ENCODE peak calls at places on chromosomes 13 and 19, in eight cellular contexts. Q is breast epithelium, D is uterus, N is heart left ventricle, M is Peyer's patch, R is lower leg skin, L is transverse colon, J is A549. F is an unnamed sample.

GRCh38 chr19:43814663-43815352 is 12.3 kb upstream of the ZNF283 start:
- DNase-seq in N (no peak), D (no peak), M (no peak), J (no peak), Q (no peak), R (no peak), L (no peak), F (no peak)

GRCh38 chr19:39325778-39326680 is 5.4 kb upstream of the LRFN1 start:
- DNase-seq in L (no peak), N (no peak), M (no peak), R (no peak), J (peak), D (no peak), Q (no peak), F (no peak)

GRCh38 chr13:113034451-113035208 is 65.6 kb downstream of the MCF2L start:
- DNase-seq in D (peak), M (no peak), N (peak), J (peak), L (peak), R (peak), Q (no peak), F (no peak)

GRCh38 chr19:48271531-48272151 is 1.8 kb downstream of the ZNF114 start:
- DNase-seq in Q (no peak), M (no peak), L (peak), D (peak), R (peak), J (peak), N (peak), F (no peak)

GRCh38 chr19:13024126-13024957 is 29.1 kb downstream of the NFIX start:
- DNase-seq in R (no peak), J (no peak), Q (no peak), D (peak), M (no peak), N (no peak), L (no peak), F (peak)

GRCh38 chr13:21014666-21015170 is 46.7 kb downstream of the LATS2 start:
- DNase-seq in R (no peak), L (no peak), D (peak), J (no peak), M (no peak), Q (no peak), N (peak), F (peak)

GRCh38 chr13:30421093-30422055 is 919 bp upstream of the UBE2L5 start:
- DNase-seq in R (peak), M (peak), J (peak), L (peak), D (peak), Q (peak), N (peak), F (peak)

GRCh38 chr19:11481777-11482383 is 1.0 kb upstream of the ELAVL3 start:
- DNase-seq in M (peak), N (peak), Q (no peak), L (peak), D (peak), J (peak), R (peak), F (peak)

GRCh38 chr19:39506944-39507714 is 7.8 kb upstream of the SELENOV start:
- DNase-seq in D (no peak), L (no peak), N (peak), Q (no peak), J (peak), M (peak), R (no peak), F (no peak)

GRCh38 chr19:56253737-56254136 is 18.8 kb upstream of the EDDM13 start:
- DNase-seq in Q (no peak), L (no peak), D (no peak), R (no peak), J (peak), M (no peak), N (no peak), F (no peak)

GRCh38 chr19:15641901-15642491 is 1.3 kb downstream of the CYP4F3 start:
- DNase-seq in D (no peak), N (no peak), L (no peak), M (no peak), Q (no peak), R (no peak), J (no peak), F (no peak)

GRCh38 chr19:5463959-5464358 is 8.7 kb downstream of the ZNRF4 start:
- DNase-seq in N (no peak), L (no peak), Q (no peak), R (no peak), J (no peak), M (no peak), D (no peak), F (no peak)

GRCh38 chr19:30393046-30393445 is 20.9 kb downstream of the ZNF536 start:
- DNase-seq in L (no peak), M (no peak), N (no peak), J (no peak), R (no peak), D (no peak), Q (no peak), F (no peak)

GRCh38 chr19:52689804-52690394 is 44.9 kb downstream of the ZNF611 start:
- DNase-seq in Q (peak), N (peak), R (peak), L (peak), J (no peak), D (peak), M (peak), F (peak)

GRCh38 chr13:113506025-113506685 is 15.6 kb upstream of the DCUN1D2 start:
- DNase-seq in R (no peak), N (no peak), D (no peak), L (no peak), J (no peak), M (no peak), Q (no peak), F (no peak)

GRCh38 chr13:28658796-28659610 is at the start of gene POMP:
- DNase-seq in M (peak), D (peak), R (peak), Q (peak), N (peak), J (peak), L (peak), F (peak)

GRCh38 chr13:28655566-28655965 is 3.4 kb upstream of the POMP start:
- DNase-seq in L (no peak), R (no peak), N (no peak), J (no peak), D (no peak), M (no peak), Q (no peak), F (no peak)

GRCh38 chr13:28657784-28658538 is 969 bp upstream of the POMP start:
- DNase-seq in R (no peak), Q (no peak), L (no peak), N (no peak), M (no peak), D (no peak), J (no peak), F (no peak)

GRCh38 chr13:28658539-28658795 is 463 bp upstream of the POMP start:
- DNase-seq in D (no peak), Q (no peak), N (no peak), M (no peak), R (no peak), J (no peak), L (no peak), F (no peak)

DNA sequence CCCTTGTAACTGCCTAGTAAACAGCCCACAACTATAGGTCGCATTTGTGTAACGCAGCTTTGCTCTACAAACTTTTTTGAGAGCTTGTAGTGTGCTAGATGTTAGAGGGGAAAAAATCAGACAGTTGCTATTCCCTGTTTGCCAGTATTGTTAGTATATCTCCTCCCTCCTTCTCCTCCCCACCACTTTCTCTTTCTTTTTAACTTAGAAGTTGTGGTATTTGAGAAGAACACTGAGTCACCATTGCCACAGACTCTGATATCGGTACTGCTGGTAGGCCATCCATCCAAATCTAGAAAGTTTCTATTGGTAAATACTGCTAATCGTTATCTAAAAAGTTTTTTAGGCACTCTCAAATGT is 661 bp downstream of the POMP start:
- DNase-seq in N (no peak), M (no peak), R (no peak), D (no peak), Q (no peak), L (no peak), J (no peak), F (no peak)
- TF ChIP-seq CTCF in N (no peak), M (no peak), R (no peak), D (no peak), Q (no peak), L (no peak), J (no peak), F (no peak)

GRCh38 chr19:46345157-46345556 is 1.7 kb upstream of the PPP5C start:
- DNase-seq in R (no peak), L (no peak), J (no peak), M (no peak), N (no peak), D (no peak), Q (no peak), F (no peak)

GRCh38 chr19:46347572-46347883 is 641 bp downstream of the PPP5C start:
- DNase-seq in L (no peak), M (no peak), N (no peak), J (no peak), R (no peak), Q (no peak), D (no peak), F (no peak)

GRCh38 chr19:46349311-46349993 is 2.6 kb downstream of the PPP5C start:
- DNase-seq in R (no peak), N (no peak), L (no peak), J (no peak), M (no peak), Q (no peak), D (no peak), F (no peak)

GRCh38 chr19:46347985-46348384 is 1.1 kb downstream of the PPP5C start:
- DNase-seq in D (no peak), J (no peak), R (no peak), M (no peak), Q (no peak), L (no peak), N (no peak), F (no peak)

DNA sequence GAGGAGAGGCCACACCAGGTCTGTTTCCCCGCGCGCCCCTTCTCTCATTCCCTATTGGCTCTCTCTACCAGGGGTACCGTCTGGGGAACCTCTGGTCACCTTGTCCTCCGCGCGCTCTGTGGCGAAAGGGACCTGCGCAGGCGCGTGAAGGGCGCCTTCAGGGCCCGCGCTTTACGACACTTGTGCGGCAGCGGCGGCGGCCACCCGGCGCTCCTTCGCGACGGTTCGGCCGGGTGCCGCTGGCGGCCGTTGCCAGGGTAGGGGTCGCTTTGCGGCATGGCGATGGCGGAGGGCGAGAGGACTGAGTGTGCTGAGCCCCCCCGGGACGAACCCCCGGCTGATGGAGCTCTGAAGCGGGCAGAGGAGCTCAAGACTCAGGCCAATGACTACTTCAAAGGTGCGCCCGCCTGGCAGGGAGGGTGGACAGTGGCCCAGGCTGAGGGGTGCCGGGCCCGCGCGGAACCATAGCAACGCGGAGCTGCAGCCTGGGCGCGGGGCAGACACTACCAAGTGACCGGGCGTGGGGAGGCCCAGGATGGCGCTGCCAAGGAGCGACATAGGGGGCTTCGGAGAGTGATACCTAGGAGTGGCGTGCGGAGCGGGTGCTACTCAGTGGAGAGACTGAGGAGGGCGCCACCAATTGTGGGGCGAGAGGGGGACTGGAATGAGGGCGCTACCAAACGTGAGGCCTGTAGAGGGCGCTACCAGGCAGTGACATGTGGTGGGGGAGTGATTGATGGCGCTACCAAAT is at the start of gene PPP5C:
- DNase-seq in M (peak), N (peak), J (peak), D (peak), Q (peak), R (peak), L (peak), F (peak)
- TF ChIP-seq POLR2A in M (peak), N (no peak), J (peak), D (peak), Q (peak), R (no peak), L (peak), F (peak)

DNA sequence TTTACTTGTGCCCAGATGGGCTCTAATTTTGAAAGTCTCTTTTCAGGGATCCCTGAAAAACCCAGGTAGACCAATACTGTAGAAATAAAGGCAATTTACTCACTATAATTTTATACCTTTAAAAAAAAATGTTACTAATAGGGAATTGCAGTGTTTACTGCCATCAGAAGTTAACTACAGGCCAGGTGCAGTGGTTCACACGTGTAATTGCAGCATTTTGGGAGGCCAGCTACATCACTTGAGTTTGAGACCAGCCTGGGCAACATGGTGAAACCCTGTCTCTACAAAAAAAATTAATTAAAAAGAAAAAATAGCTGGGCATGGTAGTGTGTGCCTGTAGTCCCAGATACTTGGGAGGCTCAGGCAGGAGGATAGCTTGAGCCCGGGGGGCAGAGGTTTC is 10.2 kb downstream of the USP12 start:
- DNase-seq in R (no peak), L (no peak), Q (no peak), J (no peak), D (no peak), M (no peak), N (no peak), F (no peak)
- TF ChIP-seq CTCF in R (no peak), L (no peak), Q (no peak), J (no peak), D (no peak), M (no peak), N (no peak), F (no peak)

GRCh38 chr19:46413262-46414031 is at the start of gene CCDC8:
- DNase-seq in Q (peak), R (no peak), L (peak), J (no peak), N (peak), D (peak), M (no peak), F (peak)
- TF ChIP-seq POLR2A in Q (peak), R (no peak), L (peak), J (no peak), N (peak), D (peak), M (no peak), F (peak)

GRCh38 chr13:106493569-106493968 is 41.9 kb downstream of the EFNB2 start:
- DNase-seq in N (no peak), J (no peak), Q (no peak), R (no peak), D (no peak), M (no peak), L (no peak), F (no peak)

GRCh38 chr13:106492576-106493323 is 42.7 kb downstream of the EFNB2 start:
- DNase-seq in D (no peak), Q (no peak), N (no peak), J (no peak), R (no peak), M (no peak), L (no peak), F (no peak)

GRCh38 chr13:106491463-106491862 is 44.0 kb downstream of the EFNB2 start:
- DNase-seq in R (no peak), D (no peak), L (no peak), M (no peak), Q (no peak), J (no peak), N (no peak), F (no peak)

GRCh38 chr13:106490887-106491321 is 44.6 kb downstream of the EFNB2 start:
- DNase-seq in J (no peak), M (no peak), D (no peak), R (no peak), Q (no peak), N (no peak), L (no peak), F (no peak)

DNA sequence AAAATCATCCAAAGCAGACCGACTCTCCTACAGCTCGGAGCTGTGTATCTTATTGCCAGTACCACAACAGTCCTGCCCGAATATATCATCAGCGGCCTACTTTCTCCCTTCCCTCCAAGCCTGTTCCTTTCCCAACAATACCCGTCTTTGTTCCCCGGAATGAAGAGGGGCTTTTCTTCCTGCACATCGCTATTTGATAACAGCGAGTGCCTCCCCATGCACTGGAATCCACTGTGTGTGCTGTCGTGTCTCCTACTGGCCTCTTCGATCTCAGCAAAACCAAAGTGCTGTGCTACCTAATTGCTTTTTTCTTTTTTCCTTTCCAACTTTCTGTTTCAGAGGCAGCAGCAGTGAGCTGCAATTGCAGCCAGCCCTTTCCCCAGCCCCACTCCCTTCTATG is 43.5 kb downstream of the EFNB2 start:
- DNase-seq in Q (no peak), N (no peak), J (no peak), D (no peak), R (no peak), M (no peak), L (no peak), F (no peak)
- TF ChIP-seq CTCF in Q (no peak), N (no peak), J (no peak), D (no peak), R (no peak), M (no peak), L (no peak), F (no peak)

DNA sequence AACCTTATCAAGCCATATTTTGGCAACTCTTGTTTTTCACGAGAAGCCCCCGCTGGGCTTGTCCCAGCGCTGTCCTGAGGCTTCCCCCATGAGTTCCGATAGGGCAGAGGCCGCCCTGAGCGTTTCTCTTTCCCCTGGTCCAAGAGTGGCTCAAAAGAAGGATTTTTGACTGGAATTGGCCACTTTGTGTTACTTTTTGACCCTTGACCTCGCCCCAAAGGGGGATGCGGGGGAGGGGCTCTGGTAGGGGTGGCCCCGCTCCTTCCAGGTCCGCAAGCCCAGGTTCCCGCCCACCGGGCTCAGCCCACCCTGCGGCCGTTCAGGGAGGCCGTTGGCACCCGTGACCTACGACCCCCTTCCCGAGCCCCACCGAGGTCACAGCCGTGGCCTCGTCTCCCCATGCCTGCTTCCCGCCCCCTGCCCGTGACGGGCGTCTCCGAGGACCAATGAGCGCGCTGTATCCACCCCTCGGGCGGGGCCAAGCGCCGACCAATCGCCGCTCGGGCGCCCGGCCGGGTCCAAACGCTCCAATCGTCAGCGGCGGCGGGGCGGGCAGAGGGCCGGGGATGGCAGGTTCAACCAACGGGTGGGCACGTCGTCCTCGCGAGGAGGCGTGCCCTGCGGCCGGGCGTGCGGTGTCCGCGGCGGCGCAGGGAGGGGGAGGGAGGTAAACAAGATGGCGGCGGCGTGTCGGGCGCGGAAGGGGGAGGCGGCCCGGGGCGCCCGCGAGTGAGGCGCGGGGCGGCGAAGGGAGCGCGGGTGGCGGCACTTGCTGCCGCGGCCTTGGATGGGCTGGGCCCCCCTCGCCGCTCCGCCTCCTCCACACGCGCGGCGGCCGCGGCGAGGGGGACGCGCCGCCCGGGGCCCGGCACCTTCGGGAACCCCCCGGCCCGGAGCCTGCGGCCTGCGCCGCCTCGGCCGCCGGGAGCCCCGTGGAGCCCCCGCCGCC is at the start of gene STK11:
- DNase-seq in L (peak), N (peak), M (peak), J (peak), R (peak), D (peak), Q (peak), F (peak)
- TF ChIP-seq POLR2A in L (peak), N (peak), M (peak), J (peak), R (no peak), D (peak), Q (peak), F (peak)

GRCh38 chr13:38537026-38537425 is 149.9 kb upstream of the FREM2 start:
- DNase-seq in L (no peak), D (no peak), N (no peak), M (no peak), Q (no peak), R (no peak), J (no peak), F (no peak)
- TF ChIP-seq CTCF in L (no peak), D (no peak), N (no peak), M (no peak), Q (no peak), R (no peak), J (no peak), F (no peak)

DNA sequence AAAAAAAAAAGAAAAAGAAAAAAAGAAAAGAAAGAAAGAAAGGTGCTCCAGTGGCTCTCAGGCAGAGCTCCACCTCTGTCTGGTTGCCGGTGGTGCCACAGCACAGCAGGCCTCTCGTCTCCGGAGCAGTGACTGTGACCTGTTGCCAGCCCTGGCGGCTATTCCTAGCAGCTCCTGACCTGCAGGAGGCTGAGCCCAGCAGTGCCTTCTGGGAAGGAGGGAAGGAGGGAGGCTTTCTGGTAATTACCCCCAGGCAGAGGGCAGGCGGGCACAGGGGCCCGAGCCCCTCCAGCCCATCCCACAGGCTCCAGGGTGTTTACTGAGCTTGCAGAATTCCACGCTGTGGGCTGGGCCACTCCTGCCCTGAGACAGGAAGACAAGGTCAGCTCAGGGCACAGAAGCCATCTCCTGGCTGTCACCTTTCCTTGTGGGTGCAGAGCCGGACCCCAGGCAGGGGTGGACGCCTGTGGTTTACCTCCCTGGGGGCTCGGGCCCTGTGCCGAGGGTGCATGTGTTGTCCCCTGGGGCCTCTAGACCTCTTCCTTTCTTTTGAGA is 77.9 kb downstream of the GNG7 start:
- DNase-seq in Q (no peak), D (no peak), R (no peak), J (peak), N (peak), M (no peak), L (no peak), F (peak)
- TF ChIP-seq POLR2A in Q (no peak), D (no peak), R (no peak), J (no peak), N (no peak), M (no peak), L (no peak), F (no peak)